ENCODE peak calls at places on chromosome 12, in seven cellular contexts. One of them, this sample, is unnamed.

GRCh38 chr12:8453796-8454195 is 2.0 kb upstream of the CLEC6A start:
- DNase-seq in NCI-H2171 treated with DMSO at 0.1 percent for 48 hours: no peak
- DNase-seq in MV-4-11: no peak
- DNase-seq in amniotic epithelial cell: no peak
- DNase-seq in CD8-positive, alpha-beta T cell: no peak
- DNase-seq in SK-N-DZ: no peak
- DNase-seq in stimulated activated CD4-positive, alpha-beta T cell treated with anti-CD3 and anti-CD28 coated beads, Interleukin-1b, Interleukin-23, amount 100 ng/mL, for 4 hours: no peak
- DNase-seq in this sample: peak; percentile 47

GRCh38 chr12:20527396-20528154 is 159.2 kb downstream of the PDE3A start:
- DNase-seq in amniotic epithelial cell: no peak
- DNase-seq in CD8-positive, alpha-beta T cell: no peak
- DNase-seq in SK-N-DZ: no peak
- DNase-seq in MV-4-11: no peak
- DNase-seq in NCI-H2171 treated with DMSO at 0.1 percent for 48 hours: no peak
- DNase-seq in stimulated activated CD4-positive, alpha-beta T cell treated with anti-CD3 and anti-CD28 coated beads, Interleukin-1b, Interleukin-23, amount 100 ng/mL, for 4 hours: no peak
- DNase-seq in this sample: no peak

GRCh38 chr12:128387811-128388422 is 120.9 kb downstream of the TMEM132C start:
- DNase-seq in SK-N-DZ: peak; percentile 78
- DNase-seq in NCI-H2171 treated with DMSO at 0.1 percent for 48 hours: no peak
- DNase-seq in stimulated activated CD4-positive, alpha-beta T cell treated with anti-CD3 and anti-CD28 coated beads, Interleukin-1b, Interleukin-23, amount 100 ng/mL, for 4 hours: no peak
- DNase-seq in MV-4-11: no peak
- DNase-seq in amniotic epithelial cell: no peak
- DNase-seq in CD8-positive, alpha-beta T cell: no peak
- DNase-seq in this sample: peak; percentile 1

GRCh38 chr12:105317942-105318614 is 12.4 kb upstream of the C12orf75 start:
- DNase-seq in NCI-H2171 treated with DMSO at 0.1 percent for 48 hours: peak; percentile 62
- DNase-seq in CD8-positive, alpha-beta T cell: no peak
- DNase-seq in amniotic epithelial cell: no peak
- DNase-seq in SK-N-DZ: peak; percentile 15
- DNase-seq in MV-4-11: no peak
- DNase-seq in stimulated activated CD4-positive, alpha-beta T cell treated with anti-CD3 and anti-CD28 coated beads, Interleukin-1b, Interleukin-23, amount 100 ng/mL, for 4 hours: no peak
- DNase-seq in this sample: no peak

GRCh38 chr12:115468087-115468510 is 784.1 kb upstream of the TBX3 start:
- DNase-seq in amniotic epithelial cell: peak; percentile 40
- DNase-seq in NCI-H2171 treated with DMSO at 0.1 percent for 48 hours: no peak
- DNase-seq in SK-N-DZ: no peak
- DNase-seq in stimulated activated CD4-positive, alpha-beta T cell treated with anti-CD3 and anti-CD28 coated beads, Interleukin-1b, Interleukin-23, amount 100 ng/mL, for 4 hours: no peak
- DNase-seq in CD8-positive, alpha-beta T cell: no peak
- DNase-seq in MV-4-11: no peak
- DNase-seq in this sample: no peak

GRCh38 chr12:125129592-125130255 is 64.5 kb downstream of the AACS start:
- DNase-seq in CD8-positive, alpha-beta T cell: no peak
- DNase-seq in NCI-H2171 treated with DMSO at 0.1 percent for 48 hours: no peak
- DNase-seq in amniotic epithelial cell: no peak
- DNase-seq in MV-4-11: no peak
- DNase-seq in stimulated activated CD4-positive, alpha-beta T cell treated with anti-CD3 and anti-CD28 coated beads, Interleukin-1b, Interleukin-23, amount 100 ng/mL, for 4 hours: no peak
- DNase-seq in SK-N-DZ: no peak
- DNase-seq in this sample: no peak

GRCh38 chr12:120013659-120014380 is 24.8 kb downstream of the BICDL1 start:
- DNase-seq in MV-4-11: peak; percentile 7
- DNase-seq in amniotic epithelial cell: no peak
- DNase-seq in NCI-H2171 treated with DMSO at 0.1 percent for 48 hours: no peak
- DNase-seq in CD8-positive, alpha-beta T cell: no peak
- DNase-seq in SK-N-DZ: no peak
- DNase-seq in stimulated activated CD4-positive, alpha-beta T cell treated with anti-CD3 and anti-CD28 coated beads, Interleukin-1b, Interleukin-23, amount 100 ng/mL, for 4 hours: peak; percentile 51
- DNase-seq in this sample: no peak

GRCh38 chr12:50785406-50785805 is 21.5 kb downstream of the ATF1 start:
- DNase-seq in MV-4-11: no peak
- DNase-seq in SK-N-DZ: no peak
- DNase-seq in CD8-positive, alpha-beta T cell: no peak
- DNase-seq in NCI-H2171 treated with DMSO at 0.1 percent for 48 hours: no peak
- DNase-seq in amniotic epithelial cell: peak; percentile 66
- DNase-seq in stimulated activated CD4-positive, alpha-beta T cell treated with anti-CD3 and anti-CD28 coated beads, Interleukin-1b, Interleukin-23, amount 100 ng/mL, for 4 hours: no peak
- DNase-seq in this sample: no peak

GRCh38 chr12:62543741-62544140 is 77.1 kb downstream of the MON2 start:
- DNase-seq in amniotic epithelial cell: no peak
- DNase-seq in MV-4-11: no peak
- DNase-seq in stimulated activated CD4-positive, alpha-beta T cell treated with anti-CD3 and anti-CD28 coated beads, Interleukin-1b, Interleukin-23, amount 100 ng/mL, for 4 hours: no peak
- DNase-seq in SK-N-DZ: no peak
- DNase-seq in NCI-H2171 treated with DMSO at 0.1 percent for 48 hours: no peak
- DNase-seq in CD8-positive, alpha-beta T cell: no peak
- DNase-seq in this sample: no peak

GRCh38 chr12:69471667-69472385 is 1.6 kb downstream of the FRS2 start:
- DNase-seq in CD8-positive, alpha-beta T cell: no peak
- DNase-seq in NCI-H2171 treated with DMSO at 0.1 percent for 48 hours: no peak
- DNase-seq in stimulated activated CD4-positive, alpha-beta T cell treated with anti-CD3 and anti-CD28 coated beads, Interleukin-1b, Interleukin-23, amount 100 ng/mL, for 4 hours: no peak
- DNase-seq in SK-N-DZ: no peak
- DNase-seq in MV-4-11: no peak
- DNase-seq in amniotic epithelial cell: peak; percentile 28
- DNase-seq in this sample: no peak

GRCh38 chr12:124303579-124304313 is 8.9 kb downstream of the RFLNA start:
- DNase-seq in amniotic epithelial cell: no peak
- DNase-seq in SK-N-DZ: no peak
- DNase-seq in CD8-positive, alpha-beta T cell: no peak
- DNase-seq in stimulated activated CD4-positive, alpha-beta T cell treated with anti-CD3 and anti-CD28 coated beads, Interleukin-1b, Interleukin-23, amount 100 ng/mL, for 4 hours: no peak
- DNase-seq in NCI-H2171 treated with DMSO at 0.1 percent for 48 hours: no peak
- DNase-seq in MV-4-11: no peak
- DNase-seq in this sample: no peak

GRCh38 chr12:12327802-12328201 is 22.2 kb downstream of the MANSC1 start:
- DNase-seq in amniotic epithelial cell: peak; percentile 64
- DNase-seq in NCI-H2171 treated with DMSO at 0.1 percent for 48 hours: peak; percentile 39
- DNase-seq in stimulated activated CD4-positive, alpha-beta T cell treated with anti-CD3 and anti-CD28 coated beads, Interleukin-1b, Interleukin-23, amount 100 ng/mL, for 4 hours: peak; percentile 11
- DNase-seq in SK-N-DZ: peak; percentile 79
- DNase-seq in MV-4-11: peak; percentile 56
- DNase-seq in CD8-positive, alpha-beta T cell: no peak
- DNase-seq in this sample: peak; percentile 88

GRCh38 chr12:93989913-93990312 is 158.5 kb upstream of the PLXNC1 start:
- DNase-seq in CD8-positive, alpha-beta T cell: no peak
- DNase-seq in SK-N-DZ: no peak
- DNase-seq in stimulated activated CD4-positive, alpha-beta T cell treated with anti-CD3 and anti-CD28 coated beads, Interleukin-1b, Interleukin-23, amount 100 ng/mL, for 4 hours: no peak
- DNase-seq in amniotic epithelial cell: no peak
- DNase-seq in NCI-H2171 treated with DMSO at 0.1 percent for 48 hours: peak; percentile 9
- DNase-seq in MV-4-11: no peak
- DNase-seq in this sample: no peak

GRCh38 chr12:120873231-120873630 is 30.9 kb downstream of the SPPL3 start:
- DNase-seq in amniotic epithelial cell: no peak
- DNase-seq in MV-4-11: peak; percentile 51
- DNase-seq in stimulated activated CD4-positive, alpha-beta T cell treated with anti-CD3 and anti-CD28 coated beads, Interleukin-1b, Interleukin-23, amount 100 ng/mL, for 4 hours: no peak
- DNase-seq in NCI-H2171 treated with DMSO at 0.1 percent for 48 hours: no peak
- DNase-seq in CD8-positive, alpha-beta T cell: no peak
- DNase-seq in SK-N-DZ: no peak
- DNase-seq in this sample: no peak